ENCODE peak calls at places on chromosomes 1 and 21, in eight cellular contexts. Y, R, J, F, M, Z, O and V are unnamed samples.

GRCh38 chr21:42923553-42924432 is 1.6 kb downstream of the ERVH48-1 start:
- DNase-seq in Y (peak; percentile 14), R (peak; percentile 93), J (peak; percentile 93), F (peak; percentile 57), M (peak; percentile 92), Z (peak; percentile 61), O (peak; percentile 72), V (peak; percentile 99)

GRCh38 chr1:223704921-223705878 is 7.1 kb upstream of the CAPN2 start:
- DNase-seq in Y (no peak), R (no peak), J (peak; percentile 76), F (no peak), M (no peak), Z (no peak), O (no peak), V (peak; percentile 63)

GRCh38 chr1:105678334-105678733 is 1378.1 kb upstream of the PRMT6 start:
- DNase-seq in Y (no peak), R (no peak), J (no peak), F (no peak), M (no peak), Z (no peak), O (no peak), V (no peak)

GRCh38 chr1:116771997-116772647 is 17.9 kb downstream of the CD2 start:
- DNase-seq in Y (no peak), R (no peak), J (no peak), F (no peak), M (no peak), Z (no peak), O (no peak), V (no peak)

GRCh38 chr1:172654535-172654934 is 4.4 kb upstream of the FASLG start:
- DNase-seq in Y (no peak), R (no peak), J (peak; percentile 58), F (no peak), M (peak; percentile 80), Z (no peak), O (no peak), V (no peak)

GRCh38 chr1:118989006-118989736 is 1.0 kb upstream of the TBX15 start:
- DNase-seq in Y (no peak), R (peak; percentile 73), J (no peak), F (no peak), M (no peak), Z (no peak), O (peak; percentile 76), V (no peak)

GRCh38 chr1:245298781-245299180 is 144.0 kb downstream of the KIF26B start:
- DNase-seq in Y (no peak), R (peak; percentile 88), J (no peak), F (no peak), M (peak; percentile 44), Z (no peak), O (no peak), V (no peak)

GRCh38 chr1:156571261-156571958 is 955 bp downstream of the IQGAP3 start:
- DNase-seq in Y (peak; percentile 78), R (peak; percentile 7), J (peak; percentile 84), F (no peak), M (peak; percentile 92), Z (no peak), O (no peak), V (peak; percentile 53)

GRCh38 chr1:234680331-234680904 is 70.4 kb upstream of the IRF2BP2 start:
- DNase-seq in Y (no peak), R (no peak), J (no peak), F (no peak), M (no peak), Z (no peak), O (no peak), V (no peak)

GRCh38 chr1:24535778-24536177 is 20.1 kb upstream of the NCMAP start:
- DNase-seq in Y (no peak), R (no peak), J (no peak), F (no peak), M (no peak), Z (no peak), O (no peak), V (no peak)

GRCh38 chr1:39392851-39393573 is 98.4 kb upstream of the BMP8A start:
- DNase-seq in Y (no peak), R (no peak), J (no peak), F (no peak), M (no peak), Z (no peak), O (no peak), V (no peak)